ENCODE peak calls at places on chromosomes 5 and 9, in five cellular contexts. One of them, this sample, is unnamed. For H3K27me3 and H3K9me3, the result is how much of the 10 kb centered on the place peaks cover.

GRCh38 chr5:160233215-160233614 is 3.9 kb downstream of the FABP6 start:
- DNase-seq in pancreas: no peak
- DNase-seq in AG04450: no peak
- DNase-seq in adipocyte: peak
- DNase-seq in CD8-positive, alpha-beta memory T cell: no peak
- DNase-seq in this sample: no peak

GRCh38 chr9:20754556-20754955 is 70.5 kb downstream of the FOCAD start:
- DNase-seq in CD8-positive, alpha-beta memory T cell: no peak
- DNase-seq in pancreas: no peak
- DNase-seq in AG04450: no peak
- DNase-seq in adipocyte: peak
- DNase-seq in this sample: peak

GRCh38 chr9:89952401-89952800 is 347.6 kb downstream of the GADD45G start:
- DNase-seq in AG04450: peak
- DNase-seq in adipocyte: no peak
- DNase-seq in CD8-positive, alpha-beta memory T cell: no peak
- DNase-seq in pancreas: no peak
- DNase-seq in this sample: no peak

GRCh38 chr5:73412597-73412988 is 36.0 kb downstream of the FOXD1 start:
- DNase-seq in adipocyte: no peak
- DNase-seq in AG04450: no peak
- DNase-seq in CD8-positive, alpha-beta memory T cell: no peak
- DNase-seq in pancreas: no peak
- DNase-seq in this sample: no peak

GRCh38 chr9:135989157-135989556 is 28.0 kb upstream of the UBAC1 start:
- DNase-seq in adipocyte: no peak
- DNase-seq in AG04450: no peak
- DNase-seq in CD8-positive, alpha-beta memory T cell: no peak
- DNase-seq in pancreas: no peak
- DNase-seq in this sample: no peak

GRCh38 chr5:80738466-80738865 is 83.7 kb upstream of the DHFR start:
- DNase-seq in AG04450: no peak
- DNase-seq in pancreas: no peak
- DNase-seq in adipocyte: no peak
- DNase-seq in CD8-positive, alpha-beta memory T cell: no peak
- DNase-seq in this sample: no peak

GRCh38 chr9:88835038-88835466 is 156.2 kb upstream of the S1PR3 start:
- DNase-seq in pancreas: no peak
- DNase-seq in AG04450: no peak
- DNase-seq in adipocyte: peak
- DNase-seq in CD8-positive, alpha-beta memory T cell: no peak
- DNase-seq in this sample: peak

GRCh38 chr5:5221731-5222130 is 81.6 kb downstream of the ADAMTS16 start:
- DNase-seq in pancreas: no peak
- DNase-seq in AG04450: no peak
- DNase-seq in CD8-positive, alpha-beta memory T cell: no peak
- DNase-seq in adipocyte: no peak
- DNase-seq in this sample: no peak

GRCh38 chr5:95284512-95285405 is at the start of gene MCTP1:
- DNase-seq in AG04450: no peak
- DNase-seq in pancreas: peak
- DNase-seq in CD8-positive, alpha-beta memory T cell: no peak
- DNase-seq in adipocyte: peak
- DNase-seq in this sample: peak

GRCh38 chr5:144698454-144698853 is 527.8 kb downstream of the KCTD16 start:
- DNase-seq in CD8-positive, alpha-beta memory T cell: no peak
- DNase-seq in adipocyte: no peak
- DNase-seq in AG04450: no peak
- DNase-seq in pancreas: no peak
- DNase-seq in this sample: no peak

GRCh38 chr9:114303977-114304376 is 18.9 kb upstream of the ORM1 start:
- DNase-seq in adipocyte: no peak
- DNase-seq in CD8-positive, alpha-beta memory T cell: no peak
- DNase-seq in AG04450: no peak
- DNase-seq in pancreas: no peak
- DNase-seq in this sample: no peak

GRCh38 chr5:159638954-159639559 is 277.2 kb upstream of the ADRA1B start:
- DNase-seq in AG04450: no peak
- DNase-seq in pancreas: no peak
- DNase-seq in adipocyte: peak
- DNase-seq in CD8-positive, alpha-beta memory T cell: no peak
- DNase-seq in this sample: no peak

GRCh38 chr5:2894347-2895135 is 143.1 kb upstream of the IRX2 start:
- DNase-seq in pancreas: no peak
- DNase-seq in CD8-positive, alpha-beta memory T cell: no peak
- DNase-seq in adipocyte: no peak
- DNase-seq in AG04450: no peak
- DNase-seq in this sample: no peak

GRCh38 chr9:72127753-72128152 is 21.5 kb upstream of the GDA start:
- DNase-seq in AG04450: no peak
- DNase-seq in CD8-positive, alpha-beta memory T cell: no peak
- DNase-seq in adipocyte: no peak
- DNase-seq in pancreas: no peak
- DNase-seq in this sample: no peak

GRCh38 chr5:148290271-148291195 is 21.7 kb upstream of the SPINK7 start:
- DNase-seq in CD8-positive, alpha-beta memory T cell: no peak
- DNase-seq in adipocyte: peak
- DNase-seq in AG04450: no peak
- DNase-seq in pancreas: no peak
- DNase-seq in this sample: no peak

GRCh38 chr9:137446851-137447471 is 5.8 kb upstream of the ENTPD8 start:
- DNase-seq in AG04450: no peak
- DNase-seq in pancreas: no peak
- DNase-seq in adipocyte: peak
- DNase-seq in CD8-positive, alpha-beta memory T cell: no peak
- DNase-seq in this sample: no peak

GRCh38 chr9:15310448-15310847 is 3.4 kb upstream of the TTC39B start:
- DNase-seq in pancreas: no peak
- DNase-seq in adipocyte: no peak
- DNase-seq in CD8-positive, alpha-beta memory T cell: no peak
- DNase-seq in AG04450: no peak
- DNase-seq in this sample: no peak

GRCh38 chr9:88418715-88419540 is 30.7 kb downstream of the SPIN1 start:
- DNase-seq in AG04450: no peak
- DNase-seq in CD8-positive, alpha-beta memory T cell: no peak
- DNase-seq in adipocyte: no peak
- DNase-seq in pancreas: no peak
- DNase-seq in this sample: no peak

GRCh38 chr5:132418876-132419275 is 49.4 kb downstream of the SLC22A5 start:
- DNase-seq in adipocyte: no peak
- DNase-seq in pancreas: no peak
- DNase-seq in AG04450: no peak
- DNase-seq in CD8-positive, alpha-beta memory T cell: no peak
- DNase-seq in this sample: no peak

GRCh38 chr5:6342689-6343315 is 35.5 kb downstream of the MED10 start:
- DNase-seq in AG04450: no peak
- DNase-seq in CD8-positive, alpha-beta memory T cell: no peak
- DNase-seq in pancreas: no peak
- DNase-seq in adipocyte: no peak
- DNase-seq in this sample: no peak

GRCh38 chr5:154421868-154422267 is 23.9 kb upstream of the SAP30L start:
- DNase-seq in pancreas: no peak
- DNase-seq in adipocyte: peak
- DNase-seq in AG04450: no peak
- DNase-seq in CD8-positive, alpha-beta memory T cell: no peak
- DNase-seq in this sample: no peak

GRCh38 chr5:90909945-90910344 is 351.3 kb downstream of the ADGRV1 start:
- DNase-seq in pancreas: no peak
- DNase-seq in CD8-positive, alpha-beta memory T cell: no peak
- DNase-seq in AG04450: no peak
- DNase-seq in adipocyte: no peak
- DNase-seq in this sample: no peak

GRCh38 chr5:93092349-93093105 is 488.5 kb downstream of the NR2F1-AS1 start:
- DNase-seq in AG04450: no peak
- DNase-seq in CD8-positive, alpha-beta memory T cell: no peak
- DNase-seq in adipocyte: peak
- DNase-seq in pancreas: no peak
- DNase-seq in this sample: no peak

GRCh38 chr9:86668488-86668887 is 278.8 kb downstream of the GAS1 start:
- DNase-seq in AG04450: no peak
- DNase-seq in adipocyte: no peak
- DNase-seq in pancreas: no peak
- DNase-seq in CD8-positive, alpha-beta memory T cell: no peak
- DNase-seq in this sample: no peak

GRCh38 chr5:55633574-55634203 is 78.4 kb downstream of the SLC38A9 start:
- DNase-seq in AG04450: no peak
- DNase-seq in CD8-positive, alpha-beta memory T cell: no peak
- DNase-seq in pancreas: no peak
- DNase-seq in adipocyte: peak
- DNase-seq in this sample: peak

GRCh38 chr5:179146277-179146676 is 86.1 kb downstream of the ZNF354C start:
- DNase-seq in AG04450: no peak
- DNase-seq in CD8-positive, alpha-beta memory T cell: no peak
- DNase-seq in pancreas: no peak
- DNase-seq in adipocyte: no peak
- DNase-seq in this sample: no peak

GRCh38 chr9:128192601-128193371 is 1.4 kb upstream of the CIZ1 start:
- DNase-seq in pancreas: peak
- DNase-seq in adipocyte: no peak
- DNase-seq in AG04450: no peak
- DNase-seq in CD8-positive, alpha-beta memory T cell: no peak
- DNase-seq in this sample: peak

GRCh38 chr5:91022518-91022917 is 360.6 kb downstream of the ARRDC3 start:
- DNase-seq in AG04450: no peak
- DNase-seq in adipocyte: no peak
- DNase-seq in pancreas: no peak
- DNase-seq in CD8-positive, alpha-beta memory T cell: no peak
- DNase-seq in this sample: no peak

GRCh38 chr9:127954831-127955293 is 17.2 kb upstream of the DPM2 start:
- DNase-seq in AG04450: no peak
- DNase-seq in adipocyte: no peak
- DNase-seq in pancreas: no peak
- DNase-seq in CD8-positive, alpha-beta memory T cell: no peak
- DNase-seq in this sample: no peak

GRCh38 chr5:145056805-145057204 is 778.3 kb downstream of the PRELID2 start:
- DNase-seq in pancreas: no peak
- DNase-seq in AG04450: no peak
- DNase-seq in CD8-positive, alpha-beta memory T cell: no peak
- DNase-seq in adipocyte: peak
- DNase-seq in this sample: no peak

GRCh38 chr9:137502008-137502913 is 43.1 kb upstream of the NSMF start:
- DNase-seq in CD8-positive, alpha-beta memory T cell: peak
- DNase-seq in pancreas: no peak
- DNase-seq in AG04450: no peak
- DNase-seq in adipocyte: no peak
- DNase-seq in this sample: no peak

GRCh38 chr9:78115073-78115472 is 83.5 kb upstream of the GNAQ start:
- DNase-seq in pancreas: no peak
- DNase-seq in AG04450: no peak
- DNase-seq in CD8-positive, alpha-beta memory T cell: no peak
- DNase-seq in adipocyte: no peak
- DNase-seq in this sample: no peak

GRCh38 chr5:159972538-159973362 is 36.2 kb upstream of the TTC1 start:
- DNase-seq in CD8-positive, alpha-beta memory T cell: no peak
- DNase-seq in AG04450: no peak
- DNase-seq in adipocyte: no peak
- DNase-seq in pancreas: no peak
- DNase-seq in this sample: no peak

GRCh38 chr9:118503236-118503635 is 799.0 kb downstream of the TLR4 start:
- DNase-seq in CD8-positive, alpha-beta memory T cell: no peak
- DNase-seq in pancreas: no peak
- DNase-seq in adipocyte: no peak
- DNase-seq in AG04450: no peak
- DNase-seq in this sample: no peak

GRCh38 chr9:4397917-4398316 is 92.4 kb upstream of the SLC1A1 start:
- DNase-seq in pancreas: no peak
- DNase-seq in AG04450: no peak
- DNase-seq in CD8-positive, alpha-beta memory T cell: no peak
- DNase-seq in adipocyte: peak
- DNase-seq in this sample: no peak

DNA sequence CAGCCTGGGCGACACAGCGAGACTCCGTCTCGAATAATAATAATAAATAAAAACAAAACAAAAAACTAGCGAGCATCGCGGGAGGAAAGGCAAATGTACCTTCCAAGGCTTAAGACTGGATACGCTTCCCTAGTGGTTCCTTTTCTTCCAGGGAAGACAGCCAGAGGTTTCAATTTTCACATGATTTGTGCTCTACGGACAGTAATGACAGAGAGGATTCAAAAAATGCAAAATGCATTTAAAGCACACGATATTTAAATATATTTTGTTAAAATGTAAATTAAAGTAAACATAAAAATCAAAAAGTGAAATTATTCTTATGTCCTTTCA is 4.3 kb upstream of the TRIM41 start:
- DNase-seq in adipocyte: no peak
- DNase-seq in pancreas: no peak
- DNase-seq in CD8-positive, alpha-beta memory T cell: no peak
- DNase-seq in AG04450: no peak
- DNase-seq in this sample: no peak
- H3K4me3 ChIP-seq in adipocyte: peak
- H3K4me3 ChIP-seq in pancreas: peak
- H3K4me3 ChIP-seq in CD8-positive, alpha-beta memory T cell: no peak
- H3K4me3 ChIP-seq in AG04450: peak
- H3K4me3 ChIP-seq in this sample: peak

GRCh38 chr5:77638204-77638762 is at the start of gene OTP:
- DNase-seq in pancreas: no peak
- DNase-seq in adipocyte: no peak
- DNase-seq in CD8-positive, alpha-beta memory T cell: no peak
- DNase-seq in AG04450: no peak
- DNase-seq in this sample: no peak
- H3K27me3 ChIP-seq in pancreas: under half
- H3K27me3 ChIP-seq in adipocyte: half or more
- H3K27me3 ChIP-seq in CD8-positive, alpha-beta memory T cell: half or more
- H3K27me3 ChIP-seq in AG04450: half or more
- H3K27me3 ChIP-seq in this sample: under half

GRCh38 chr9:111566234-111566633 is 33.2 kb downstream of the PTGR1 start:
- DNase-seq in adipocyte: no peak
- DNase-seq in AG04450: no peak
- DNase-seq in CD8-positive, alpha-beta memory T cell: no peak
- DNase-seq in pancreas: no peak
- DNase-seq in this sample: peak

GRCh38 chr9:111559000-111559610 is 34.1 kb downstream of the ZNF483 start:
- DNase-seq in CD8-positive, alpha-beta memory T cell: no peak
- DNase-seq in pancreas: no peak
- DNase-seq in AG04450: no peak
- DNase-seq in adipocyte: no peak
- DNase-seq in this sample: peak

GRCh38 chr9:111561165-111561719 is 36.3 kb downstream of the ZNF483 start:
- DNase-seq in adipocyte: no peak
- DNase-seq in pancreas: no peak
- DNase-seq in AG04450: no peak
- DNase-seq in CD8-positive, alpha-beta memory T cell: no peak
- DNase-seq in this sample: no peak
- H3K9me3 ChIP-seq in adipocyte: under half
- H3K9me3 ChIP-seq in pancreas: under half
- H3K9me3 ChIP-seq in AG04450: under half
- H3K9me3 ChIP-seq in CD8-positive, alpha-beta memory T cell: under half
- H3K9me3 ChIP-seq in this sample: under half

GRCh38 chr9:695252-695651 is 146.2 kb upstream of the DMRT1 start:
- DNase-seq in CD8-positive, alpha-beta memory T cell: no peak
- DNase-seq in pancreas: no peak
- DNase-seq in adipocyte: no peak
- DNase-seq in AG04450: no peak
- DNase-seq in this sample: no peak
- H3K4me3 ChIP-seq in CD8-positive, alpha-beta memory T cell: no peak
- H3K4me3 ChIP-seq in pancreas: no peak
- H3K4me3 ChIP-seq in adipocyte: peak
- H3K4me3 ChIP-seq in AG04450: peak
- H3K4me3 ChIP-seq in this sample: no peak